ENCODE peak calls at places on chromosomes 12 and 14, in ten cellular contexts. One of them, this sample, is unnamed.

GRCh38 chr14:54173782-54174181 is 217.2 kb upstream of the BMP4 start:
- DNase-seq in Calu3: no peak
- DNase-seq in mesenchymal stem cell: peak
- DNase-seq in occipital lobe: no peak
- DNase-seq in NCI-H774: no peak
- DNase-seq in NCI-H1436: no peak
- DNase-seq in EH: peak
- DNase-seq in amygdala: no peak
- DNase-seq in activated CD8-positive, alpha-beta memory T cell treated with anti-CD3 and anti-CD28 coated beads, Interleukin-2, amount 50 U/mL, for 4 hours: no peak
- DNase-seq in islet precursor cell: no peak
- DNase-seq in this sample: no peak

GRCh38 chr14:55536208-55536708 is 43.7 kb upstream of the KTN1 start:
- DNase-seq in EH: no peak
- DNase-seq in islet precursor cell: no peak
- DNase-seq in occipital lobe: no peak
- DNase-seq in amygdala: no peak
- DNase-seq in activated CD8-positive, alpha-beta memory T cell treated with anti-CD3 and anti-CD28 coated beads, Interleukin-2, amount 50 U/mL, for 4 hours: no peak
- DNase-seq in NCI-H774: no peak
- DNase-seq in mesenchymal stem cell: no peak
- DNase-seq in NCI-H1436: no peak
- DNase-seq in Calu3: no peak
- DNase-seq in this sample: no peak

GRCh38 chr14:75340921-75341320 is 62.3 kb downstream of the FOS start:
- DNase-seq in islet precursor cell: no peak
- DNase-seq in EH: no peak
- DNase-seq in Calu3: no peak
- DNase-seq in NCI-H774: no peak
- DNase-seq in occipital lobe: peak
- DNase-seq in mesenchymal stem cell: peak
- DNase-seq in activated CD8-positive, alpha-beta memory T cell treated with anti-CD3 and anti-CD28 coated beads, Interleukin-2, amount 50 U/mL, for 4 hours: no peak
- DNase-seq in amygdala: peak
- DNase-seq in NCI-H1436: no peak
- DNase-seq in this sample: no peak

GRCh38 chr12:77003244-77003643 is 62.1 kb downstream of the E2F7 start:
- DNase-seq in activated CD8-positive, alpha-beta memory T cell treated with anti-CD3 and anti-CD28 coated beads, Interleukin-2, amount 50 U/mL, for 4 hours: no peak
- DNase-seq in Calu3: no peak
- DNase-seq in NCI-H1436: no peak
- DNase-seq in occipital lobe: no peak
- DNase-seq in EH: no peak
- DNase-seq in mesenchymal stem cell: no peak
- DNase-seq in NCI-H774: no peak
- DNase-seq in amygdala: no peak
- DNase-seq in islet precursor cell: no peak
- DNase-seq in this sample: no peak

GRCh38 chr12:114479831-114480230 is 73.9 kb upstream of the TBX5 start:
- DNase-seq in Calu3: peak
- DNase-seq in islet precursor cell: peak
- DNase-seq in mesenchymal stem cell: no peak
- DNase-seq in NCI-H774: no peak
- DNase-seq in amygdala: no peak
- DNase-seq in activated CD8-positive, alpha-beta memory T cell treated with anti-CD3 and anti-CD28 coated beads, Interleukin-2, amount 50 U/mL, for 4 hours: no peak
- DNase-seq in occipital lobe: no peak
- DNase-seq in NCI-H1436: no peak
- DNase-seq in EH: no peak
- DNase-seq in this sample: no peak

GRCh38 chr12:119911147-119911546 is 34.0 kb upstream of the CIT start:
- DNase-seq in activated CD8-positive, alpha-beta memory T cell treated with anti-CD3 and anti-CD28 coated beads, Interleukin-2, amount 50 U/mL, for 4 hours: no peak
- DNase-seq in islet precursor cell: no peak
- DNase-seq in NCI-H1436: no peak
- DNase-seq in occipital lobe: no peak
- DNase-seq in EH: peak
- DNase-seq in amygdala: no peak
- DNase-seq in mesenchymal stem cell: no peak
- DNase-seq in NCI-H774: no peak
- DNase-seq in Calu3: no peak
- DNase-seq in this sample: no peak

GRCh38 chr12:128966411-128966810 is 113.1 kb downstream of the GLT1D1 start:
- DNase-seq in Calu3: no peak
- DNase-seq in EH: no peak
- DNase-seq in mesenchymal stem cell: no peak
- DNase-seq in occipital lobe: no peak
- DNase-seq in NCI-H1436: peak
- DNase-seq in activated CD8-positive, alpha-beta memory T cell treated with anti-CD3 and anti-CD28 coated beads, Interleukin-2, amount 50 U/mL, for 4 hours: no peak
- DNase-seq in islet precursor cell: no peak
- DNase-seq in NCI-H774: peak
- DNase-seq in amygdala: no peak
- DNase-seq in this sample: no peak

GRCh38 chr12:24937553-24938244 is 11.2 kb downstream of the BCAT1 start:
- DNase-seq in EH: peak
- DNase-seq in islet precursor cell: peak
- DNase-seq in Calu3: no peak
- DNase-seq in NCI-H1436: no peak
- DNase-seq in occipital lobe: no peak
- DNase-seq in NCI-H774: no peak
- DNase-seq in mesenchymal stem cell: no peak
- DNase-seq in activated CD8-positive, alpha-beta memory T cell treated with anti-CD3 and anti-CD28 coated beads, Interleukin-2, amount 50 U/mL, for 4 hours: no peak
- DNase-seq in amygdala: no peak
- DNase-seq in this sample: no peak

GRCh38 chr12:80745851-80746250 is 29.1 kb downstream of the MYF5 start:
- DNase-seq in NCI-H774: no peak
- DNase-seq in activated CD8-positive, alpha-beta memory T cell treated with anti-CD3 and anti-CD28 coated beads, Interleukin-2, amount 50 U/mL, for 4 hours: no peak
- DNase-seq in mesenchymal stem cell: no peak
- DNase-seq in occipital lobe: no peak
- DNase-seq in Calu3: no peak
- DNase-seq in islet precursor cell: no peak
- DNase-seq in NCI-H1436: no peak
- DNase-seq in amygdala: no peak
- DNase-seq in EH: no peak
- DNase-seq in this sample: no peak

GRCh38 chr12:131911251-131911650 is 16.8 kb downstream of the ULK1 start:
- DNase-seq in activated CD8-positive, alpha-beta memory T cell treated with anti-CD3 and anti-CD28 coated beads, Interleukin-2, amount 50 U/mL, for 4 hours: no peak
- DNase-seq in islet precursor cell: no peak
- DNase-seq in NCI-H774: no peak
- DNase-seq in mesenchymal stem cell: no peak
- DNase-seq in occipital lobe: no peak
- DNase-seq in EH: no peak
- DNase-seq in NCI-H1436: no peak
- DNase-seq in amygdala: no peak
- DNase-seq in Calu3: no peak
- DNase-seq in this sample: no peak

GRCh38 chr12:16331998-16332397 is 15.4 kb upstream of the MGST1 start:
- DNase-seq in islet precursor cell: no peak
- DNase-seq in mesenchymal stem cell: no peak
- DNase-seq in occipital lobe: no peak
- DNase-seq in amygdala: no peak
- DNase-seq in activated CD8-positive, alpha-beta memory T cell treated with anti-CD3 and anti-CD28 coated beads, Interleukin-2, amount 50 U/mL, for 4 hours: no peak
- DNase-seq in NCI-H1436: no peak
- DNase-seq in EH: no peak
- DNase-seq in Calu3: peak
- DNase-seq in NCI-H774: no peak
- DNase-seq in this sample: no peak

GRCh38 chr12:122003646-122004611 is 17.8 kb upstream of the BCL7A start:
- DNase-seq in EH: peak
- DNase-seq in NCI-H1436: no peak
- DNase-seq in NCI-H774: no peak
- DNase-seq in mesenchymal stem cell: no peak
- DNase-seq in amygdala: no peak
- DNase-seq in islet precursor cell: no peak
- DNase-seq in Calu3: no peak
- DNase-seq in activated CD8-positive, alpha-beta memory T cell treated with anti-CD3 and anti-CD28 coated beads, Interleukin-2, amount 50 U/mL, for 4 hours: no peak
- DNase-seq in occipital lobe: no peak
- DNase-seq in this sample: no peak

GRCh38 chr12:70549340-70550179 is 87.7 kb downstream of the PTPRB start:
- DNase-seq in activated CD8-positive, alpha-beta memory T cell treated with anti-CD3 and anti-CD28 coated beads, Interleukin-2, amount 50 U/mL, for 4 hours: no peak
- DNase-seq in NCI-H774: no peak
- DNase-seq in mesenchymal stem cell: no peak
- DNase-seq in amygdala: no peak
- DNase-seq in Calu3: no peak
- DNase-seq in EH: no peak
- DNase-seq in NCI-H1436: no peak
- DNase-seq in occipital lobe: no peak
- DNase-seq in islet precursor cell: no peak
- DNase-seq in this sample: no peak

GRCh38 chr12:91127751-91128150 is 16.5 kb upstream of the LUM start:
- DNase-seq in mesenchymal stem cell: peak
- DNase-seq in NCI-H1436: no peak
- DNase-seq in EH: peak
- DNase-seq in activated CD8-positive, alpha-beta memory T cell treated with anti-CD3 and anti-CD28 coated beads, Interleukin-2, amount 50 U/mL, for 4 hours: no peak
- DNase-seq in Calu3: no peak
- DNase-seq in NCI-H774: no peak
- DNase-seq in islet precursor cell: no peak
- DNase-seq in amygdala: no peak
- DNase-seq in occipital lobe: no peak
- DNase-seq in this sample: no peak

This sample was measured in CD4-positive, alpha-beta memory T cell.